ENCODE peak calls at places on chromosomes 2 and 18, in five cellular contexts. G is HCT116, X is A673, F is HepG2, M is astrocyte. R is an unnamed sample.

GRCh38 chr2:31066594-31066993 is 71.6 kb downstream of the GALNT14 start:
- DNase-seq in G (no peak), F (no peak), M (no peak), X (no peak), R (no peak)

GRCh38 chr2:230908595-230909191 is 16.3 kb downstream of the GPR55 start:
- DNase-seq in G (peak; percentile 70), M (peak; percentile 69), X (peak; percentile 87), F (peak; percentile 59), R (no peak)

GRCh38 chr2:108534577-108535379 is 508 bp downstream of the LIMS1 start:
- DNase-seq in M (no peak), G (no peak), F (peak; percentile 43), X (peak; percentile 49), R (peak; percentile 75)

GRCh38 chr2:81481994-81482368 is 1177.4 kb upstream of the LRRTM1 start:
- DNase-seq in G (no peak), F (no peak), M (no peak), X (no peak), R (no peak)

GRCh38 chr2:12081481-12082210 is 335.2 kb downstream of the LPIN1 start:
- DNase-seq in G (no peak), F (no peak), M (no peak), X (no peak), R (no peak)

GRCh38 chr2:236877972-236878371 is 207.7 kb upstream of the COPS8 start:
- DNase-seq in F (no peak), X (no peak), M (no peak), G (no peak), R (no peak)

GRCh38 chr2:169732583-169733358 is 861 bp upstream of the KLHL23 start:
- DNase-seq in F (peak; percentile 68), M (no peak), G (no peak), X (no peak), R (no peak)

GRCh38 chr2:183610724-183611123 is 486.5 kb downstream of the NUP35 start:
- DNase-seq in G (no peak), M (no peak), F (no peak), X (no peak), R (no peak)

GRCh38 chr2:203993560-203993959 is 57.0 kb downstream of the ICOS start:
- DNase-seq in G (no peak), F (no peak), M (no peak), X (no peak), R (no peak)

GRCh38 chr2:236903978-236904377 is 181.7 kb upstream of the COPS8 start:
- DNase-seq in F (no peak), X (no peak), G (no peak), M (no peak), R (no peak)

GRCh38 chr2:102522890-102523289 is 49.9 kb downstream of the SLC9A4 start:
- DNase-seq in G (no peak), F (no peak), M (no peak), X (no peak), R (no peak)

GRCh38 chr18:25234363-25234639 is 117.7 kb downstream of the ZNF521 start:
- DNase-seq in F (no peak), M (no peak), X (no peak), G (no peak), R (no peak)

GRCh38 chr2:239858179-239858578 is 167.0 kb downstream of the NDUFA10 start:
- DNase-seq in G (no peak), F (no peak), X (no peak), M (no peak), R (peak; percentile 45)

GRCh38 chr2:122244830-122245229 is 489.4 kb downstream of the TSN start:
- DNase-seq in M (no peak), G (no peak), F (no peak), X (no peak), R (no peak)

GRCh38 chr2:138974651-138975050 is 194.5 kb upstream of the NXPH2 start:
- DNase-seq in F (no peak), M (peak; percentile 85), G (no peak), X (no peak), R (no peak)

GRCh38 chr2:43737097-43737854 is 36.6 kb upstream of the DYNC2LI1 start:
- DNase-seq in G (peak; percentile 18), F (no peak), M (peak; percentile 96), X (no peak), R (no peak)

GRCh38 chr18:12598181-12598921 is 59.6 kb downstream of the SPIRE1 start:
- DNase-seq in M (peak; percentile 43), F (no peak), G (no peak), X (no peak), R (peak; percentile 75)

GRCh38 chr2:129565710-129566109 is 413.8 kb upstream of the RAB6C start:
- DNase-seq in F (no peak), M (no peak), G (no peak), X (no peak), R (no peak)

GRCh38 chr2:234095301-234095700 is 44.8 kb downstream of the SPP2 start:
- DNase-seq in G (no peak), X (no peak), M (no peak), F (no peak), R (no peak)

GRCh38 chr2:37782721-37783438 is 111.4 kb upstream of the CDC42EP3 start:
- DNase-seq in G (no peak), X (no peak), M (no peak), F (no peak), R (no peak)

GRCh38 chr18:51401912-51402311 is 204.4 kb upstream of the MEX3C start:
- DNase-seq in F (no peak), X (no peak), G (no peak), M (no peak), R (no peak)

GRCh38 chr2:242041816-242042215 is 172.3 kb downstream of the RTP5 start:
- DNase-seq in M (no peak), G (no peak), F (no peak), X (no peak), R (no peak)

GRCh38 chr2:85804026-85804425 is 50.2 kb downstream of the ATOH8 start:
- DNase-seq in G (no peak), X (no peak), M (no peak), F (no peak), R (no peak)

GRCh38 chr2:218961229-218961628 is 1.8 kb downstream of the CDK5R2 start:
- DNase-seq in F (no peak), G (no peak), M (no peak), X (no peak), R (no peak)
- TF ChIP-seq EZH2 in F (no peak), G (no peak), M (no peak), X (no peak), R (no peak)

GRCh38 chr2:205934443-205934842 is 151.5 kb downstream of the INO80D start:
- DNase-seq in F (peak; percentile 34), M (no peak), X (no peak), G (peak; percentile 19), R (no peak)
- TF ChIP-seq CTCF in F (peak; percentile 62), M (no peak), X (peak; percentile 21), G (peak; percentile 35), R (no peak)

DNA sequence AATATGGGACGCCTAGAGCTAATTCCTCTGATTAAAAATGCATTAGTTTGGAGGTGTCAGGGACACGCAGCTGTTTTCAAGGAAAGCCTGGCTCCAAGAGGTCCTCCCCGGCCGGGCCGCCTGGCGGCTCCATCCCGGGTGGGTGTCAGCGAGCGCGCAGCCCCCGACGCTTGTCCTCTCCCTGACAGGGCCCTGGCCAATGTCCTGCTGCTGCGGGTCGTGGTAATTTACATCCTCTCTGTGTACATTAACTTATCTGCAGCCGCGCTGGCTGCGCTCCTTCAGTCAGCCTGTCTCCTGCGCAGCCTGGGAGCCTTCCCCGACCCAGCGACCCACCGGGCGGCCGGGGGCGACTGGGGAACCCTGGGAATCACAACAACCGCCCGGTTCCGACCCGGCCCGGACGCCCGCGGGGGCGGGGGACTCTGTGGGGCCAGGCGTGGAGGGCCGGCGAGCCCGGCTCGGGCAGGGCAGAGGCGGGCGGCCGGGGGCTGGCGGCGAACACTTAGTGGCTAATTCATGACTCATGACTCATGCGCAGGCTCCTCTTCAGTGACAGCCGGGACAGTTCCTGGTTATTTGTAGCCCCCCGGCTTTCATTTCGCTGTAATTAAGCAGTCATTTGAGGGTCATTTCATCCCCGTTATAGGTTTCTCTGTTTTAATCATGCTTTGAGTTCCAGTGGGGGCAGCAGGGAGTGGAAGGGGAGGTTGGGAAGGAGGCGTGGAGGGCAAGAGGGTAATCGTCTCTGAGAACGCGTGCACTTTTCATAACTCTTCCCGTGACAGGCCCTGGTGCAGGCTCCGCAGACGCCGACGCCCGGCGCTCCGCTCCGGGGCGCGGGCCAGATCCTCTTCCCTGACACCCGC is 141.9 kb upstream of the CTAGE1 start:
- DNase-seq in X (peak; percentile 19), M (peak; percentile 75), G (no peak), F (peak; percentile 35), R (peak; percentile 84)
- H3K4me3 ChIP-seq in X (peak overlapping the region; percentile 45), M (peak overlapping the region; percentile 61), G (peak overlapping the region; percentile 54), F (peak overlapping the region; percentile 72), R (peak overlapping the region; percentile 50)

GRCh38 chr2:72927619-72928537 is 10.6 kb downstream of the EMX1 start:
- DNase-seq in X (no peak), F (no peak), M (no peak), G (no peak), R (no peak)
- TF ChIP-seq EZH2 in X (no peak), F (no peak), M (no peak), G (no peak), R (no peak)

DNA sequence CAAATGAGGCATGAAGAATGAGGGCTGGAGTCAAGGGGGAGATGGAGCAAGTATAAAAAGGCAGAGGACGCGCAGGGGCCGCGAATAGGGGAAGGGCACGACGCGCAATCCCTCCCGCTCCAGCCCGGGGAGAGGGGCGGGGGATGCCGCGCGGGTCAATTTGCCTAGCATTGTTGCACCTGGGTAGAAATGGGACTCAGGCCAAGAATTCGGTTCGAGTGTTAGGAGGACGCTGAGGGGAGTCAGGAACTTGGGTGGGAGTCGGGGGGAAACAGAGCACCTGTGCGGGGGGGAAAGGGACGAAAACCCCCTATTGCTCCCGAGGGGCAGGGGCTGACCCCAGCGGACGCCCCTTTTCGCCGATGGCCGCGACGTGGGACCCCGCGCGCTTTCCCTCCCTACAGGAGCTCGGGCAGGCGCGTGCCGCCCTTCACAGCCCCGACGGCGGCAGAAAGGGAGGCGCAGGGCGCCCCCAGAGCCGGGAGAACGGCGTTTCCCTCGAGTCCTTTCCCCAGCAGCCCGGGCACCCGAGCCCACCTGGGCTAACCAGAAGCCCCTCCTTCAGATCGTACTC is 425 bp downstream of the PAIP2B start:
- DNase-seq in F (no peak), G (no peak), M (no peak), X (peak; percentile 6), R (peak; percentile 5)
- TF ChIP-seq CTCF in F (peak; percentile 16), G (no peak), M (no peak), X (peak; percentile 38), R (no peak)

DNA sequence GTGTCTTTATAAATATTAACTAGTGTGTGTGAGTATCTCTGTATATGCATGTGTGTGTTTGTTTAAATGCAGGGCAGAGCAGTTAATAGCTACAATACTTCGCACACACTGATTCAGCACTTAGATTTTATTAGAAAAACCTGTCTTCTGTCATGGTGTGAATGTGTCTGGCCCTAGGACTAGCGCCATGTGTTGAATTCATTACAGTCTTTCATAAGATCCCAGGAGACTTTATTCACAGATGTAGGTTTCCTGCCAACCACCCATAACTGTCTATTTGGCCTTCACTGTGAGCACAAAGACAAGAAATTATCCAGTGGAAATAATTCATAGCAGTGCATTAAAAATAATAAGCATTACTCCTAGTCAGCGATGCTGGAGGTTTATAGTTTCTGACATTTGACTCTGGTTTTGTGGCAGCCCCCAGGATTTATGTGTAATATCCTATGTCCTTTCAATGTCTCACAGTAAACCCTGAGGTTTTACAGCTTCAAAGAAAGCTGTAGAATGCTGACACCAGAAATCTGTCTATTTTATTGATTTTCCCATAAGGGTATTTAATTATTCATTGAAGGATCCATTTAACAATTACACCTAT is 93.9 kb downstream of the ZNF804A start:
- DNase-seq in M (peak; percentile 2), G (no peak), F (no peak), X (peak; percentile 95), R (no peak)
- H3K4me3 ChIP-seq in M (no peak overlapping the region), G (no peak overlapping the region), F (no peak overlapping the region), X (no peak overlapping the region), R (no peak overlapping the region)

R was measured in endothelial cell of umbilical vein.